ENCODE peak calls at places on chromosome 13, in eight cellular contexts. One of them, this sample, is unnamed. For H3K27me3 and H3K4me1, the result is how much of the 10 kb centered on the place peaks cover.

GRCh38 chr13:86731987-86732386 is 932.8 kb upstream of the SLITRK6 start:
- DNase-seq in A673: no peak
- DNase-seq in PC-3: no peak
- DNase-seq in esophagus squamous epithelium: no peak
- DNase-seq in gastrocnemius medialis: no peak
- DNase-seq in heart right ventricle: no peak
- DNase-seq in CD8-positive, alpha-beta T cell: no peak
- DNase-seq in GM23338: no peak
- DNase-seq in this sample: no peak

GRCh38 chr13:112077729-112078128 is 10.8 kb downstream of the SOX1 start:
- DNase-seq in heart right ventricle: no peak
- DNase-seq in A673: no peak
- DNase-seq in PC-3: no peak
- DNase-seq in GM23338: no peak
- DNase-seq in CD8-positive, alpha-beta T cell: no peak
- DNase-seq in esophagus squamous epithelium: no peak
- DNase-seq in gastrocnemius medialis: no peak
- DNase-seq in this sample: no peak

GRCh38 chr13:59494560-59494970 is 669.2 kb downstream of the DIAPH3 start:
- DNase-seq in heart right ventricle: no peak
- DNase-seq in A673: no peak
- DNase-seq in GM23338: no peak
- DNase-seq in esophagus squamous epithelium: no peak
- DNase-seq in PC-3: no peak
- DNase-seq in CD8-positive, alpha-beta T cell: no peak
- DNase-seq in gastrocnemius medialis: peak
- DNase-seq in this sample: peak

GRCh38 chr13:70568571-70568970 is 460.3 kb upstream of the KLHL1 start:
- DNase-seq in esophagus squamous epithelium: no peak
- DNase-seq in CD8-positive, alpha-beta T cell: no peak
- DNase-seq in heart right ventricle: no peak
- DNase-seq in PC-3: peak
- DNase-seq in gastrocnemius medialis: no peak
- DNase-seq in A673: peak
- DNase-seq in GM23338: peak
- DNase-seq in this sample: peak

GRCh38 chr13:42815686-42816085 is 34.3 kb downstream of the FAM216B start:
- DNase-seq in CD8-positive, alpha-beta T cell: no peak
- DNase-seq in GM23338: no peak
- DNase-seq in PC-3: no peak
- DNase-seq in heart right ventricle: no peak
- DNase-seq in A673: no peak
- DNase-seq in gastrocnemius medialis: no peak
- DNase-seq in esophagus squamous epithelium: no peak
- DNase-seq in this sample: peak

GRCh38 chr13:110454956-110455355 is 106.6 kb downstream of the RAB20 start:
- DNase-seq in CD8-positive, alpha-beta T cell: no peak
- DNase-seq in heart right ventricle: peak
- DNase-seq in esophagus squamous epithelium: no peak
- DNase-seq in PC-3: no peak
- DNase-seq in A673: no peak
- DNase-seq in gastrocnemius medialis: no peak
- DNase-seq in GM23338: no peak
- DNase-seq in this sample: no peak

GRCh38 chr13:91950803-91951202 is 552.4 kb downstream of the GPC5 start:
- DNase-seq in GM23338: no peak
- DNase-seq in esophagus squamous epithelium: no peak
- DNase-seq in gastrocnemius medialis: no peak
- DNase-seq in heart right ventricle: no peak
- DNase-seq in CD8-positive, alpha-beta T cell: no peak
- DNase-seq in PC-3: no peak
- DNase-seq in A673: no peak
- DNase-seq in this sample: no peak

GRCh38 chr13:101308247-101309013 is 107.9 kb downstream of the NALCN start:
- DNase-seq in esophagus squamous epithelium: no peak
- DNase-seq in heart right ventricle: no peak
- DNase-seq in PC-3: no peak
- DNase-seq in GM23338: no peak
- DNase-seq in A673: no peak
- DNase-seq in gastrocnemius medialis: no peak
- DNase-seq in CD8-positive, alpha-beta T cell: no peak
- DNase-seq in this sample: peak

GRCh38 chr13:50993908-50994307 is 84.3 kb downstream of the RNASEH2B start:
- DNase-seq in A673: peak
- DNase-seq in gastrocnemius medialis: no peak
- DNase-seq in esophagus squamous epithelium: no peak
- DNase-seq in PC-3: no peak
- DNase-seq in GM23338: no peak
- DNase-seq in heart right ventricle: no peak
- DNase-seq in CD8-positive, alpha-beta T cell: no peak
- DNase-seq in this sample: no peak

GRCh38 chr13:50990540-50991506 is 81.2 kb downstream of the RNASEH2B start:
- DNase-seq in gastrocnemius medialis: peak
- DNase-seq in PC-3: no peak
- DNase-seq in heart right ventricle: no peak
- DNase-seq in CD8-positive, alpha-beta T cell: no peak
- DNase-seq in esophagus squamous epithelium: no peak
- DNase-seq in GM23338: peak
- DNase-seq in A673: no peak
- DNase-seq in this sample: peak

GRCh38 chr13:50993371-50993770 is 83.8 kb downstream of the RNASEH2B start:
- DNase-seq in PC-3: no peak
- DNase-seq in gastrocnemius medialis: no peak
- DNase-seq in GM23338: no peak
- DNase-seq in heart right ventricle: no peak
- DNase-seq in CD8-positive, alpha-beta T cell: no peak
- DNase-seq in A673: no peak
- DNase-seq in esophagus squamous epithelium: no peak
- DNase-seq in this sample: no peak

GRCh38 chr13:50990050-50990449 is 80.5 kb downstream of the RNASEH2B start:
- DNase-seq in CD8-positive, alpha-beta T cell: no peak
- DNase-seq in GM23338: no peak
- DNase-seq in esophagus squamous epithelium: no peak
- DNase-seq in gastrocnemius medialis: no peak
- DNase-seq in heart right ventricle: no peak
- DNase-seq in A673: no peak
- DNase-seq in PC-3: no peak
- DNase-seq in this sample: no peak

DNA sequence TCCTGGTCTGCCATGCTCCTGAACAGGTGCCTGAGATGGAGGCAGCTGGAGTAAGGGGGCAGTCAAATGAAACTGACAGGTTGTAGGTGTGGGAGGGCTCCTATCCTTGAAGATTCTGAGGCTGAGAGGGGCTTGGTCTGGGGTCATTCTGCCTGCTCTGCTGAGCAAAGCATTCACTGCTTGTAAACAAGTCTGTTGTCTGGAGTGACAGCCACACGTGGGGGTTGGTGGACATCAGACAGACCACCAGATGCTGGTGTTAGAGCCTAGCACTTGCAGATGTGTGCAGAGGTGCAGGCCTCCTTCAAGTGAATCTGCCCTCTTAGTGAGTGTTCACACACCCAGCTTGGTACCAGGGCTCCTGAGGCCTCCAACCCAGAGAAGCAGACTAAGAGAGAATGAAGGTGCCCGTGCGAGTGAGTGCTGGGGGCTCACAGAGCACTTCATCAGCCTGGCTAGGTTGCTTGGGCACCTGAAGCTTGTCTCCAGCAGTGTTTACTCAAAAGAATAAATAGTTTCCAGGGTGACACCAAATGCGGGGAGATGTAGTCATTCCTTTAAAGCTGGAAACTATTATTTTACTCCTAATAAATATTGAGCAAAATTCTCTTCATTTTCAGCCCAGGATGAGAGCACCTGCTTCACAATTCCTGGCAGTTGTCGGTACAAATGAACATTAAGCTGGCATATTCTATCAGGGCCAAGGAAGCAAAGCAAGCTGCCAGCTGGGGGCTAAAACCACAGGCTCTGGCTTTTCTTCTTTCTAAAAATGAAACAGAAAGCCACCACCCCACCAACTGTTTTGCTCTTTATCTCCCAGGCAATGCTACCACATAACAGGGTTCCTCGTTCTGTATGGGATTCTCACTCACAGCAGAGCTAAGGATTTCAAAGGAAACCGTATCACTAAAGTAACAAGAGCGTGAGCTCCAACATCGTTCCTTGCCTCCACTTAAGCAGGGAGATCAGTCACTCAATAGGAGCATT is 82.3 kb downstream of the RNASEH2B start:
- DNase-seq in A673: no peak
- DNase-seq in GM23338: no peak
- DNase-seq in PC-3: no peak
- DNase-seq in CD8-positive, alpha-beta T cell: no peak
- DNase-seq in gastrocnemius medialis: no peak
- DNase-seq in esophagus squamous epithelium: no peak
- DNase-seq in heart right ventricle: no peak
- DNase-seq in this sample: no peak
- H3K27ac ChIP-seq in A673: no peak
- H3K27ac ChIP-seq in GM23338: no peak
- H3K27ac ChIP-seq in PC-3: no peak
- H3K27ac ChIP-seq in CD8-positive, alpha-beta T cell: no peak
- H3K27ac ChIP-seq in gastrocnemius medialis: no peak
- H3K27ac ChIP-seq in esophagus squamous epithelium: no peak
- H3K27ac ChIP-seq in heart right ventricle: no peak
- H3K27ac ChIP-seq in this sample: no peak

GRCh38 chr13:66219493-66219892 is 1010.6 kb downstream of the PCDH9 start:
- DNase-seq in GM23338: no peak
- DNase-seq in heart right ventricle: no peak
- DNase-seq in CD8-positive, alpha-beta T cell: no peak
- DNase-seq in gastrocnemius medialis: no peak
- DNase-seq in A673: no peak
- DNase-seq in esophagus squamous epithelium: no peak
- DNase-seq in PC-3: no peak
- DNase-seq in this sample: no peak

GRCh38 chr13:66212511-66212910 is 1017.6 kb downstream of the PCDH9 start:
- DNase-seq in PC-3: no peak
- DNase-seq in A673: no peak
- DNase-seq in gastrocnemius medialis: no peak
- DNase-seq in CD8-positive, alpha-beta T cell: no peak
- DNase-seq in esophagus squamous epithelium: no peak
- DNase-seq in GM23338: no peak
- DNase-seq in heart right ventricle: no peak
- DNase-seq in this sample: no peak

GRCh38 chr13:66218583-66218982 is 1011.6 kb downstream of the PCDH9 start:
- DNase-seq in gastrocnemius medialis: no peak
- DNase-seq in CD8-positive, alpha-beta T cell: no peak
- DNase-seq in esophagus squamous epithelium: no peak
- DNase-seq in A673: no peak
- DNase-seq in heart right ventricle: no peak
- DNase-seq in GM23338: no peak
- DNase-seq in PC-3: no peak
- DNase-seq in this sample: no peak

GRCh38 chr13:66214467-66214866 is 1015.7 kb downstream of the PCDH9 start:
- DNase-seq in gastrocnemius medialis: no peak
- DNase-seq in PC-3: no peak
- DNase-seq in heart right ventricle: no peak
- DNase-seq in GM23338: no peak
- DNase-seq in A673: no peak
- DNase-seq in CD8-positive, alpha-beta T cell: no peak
- DNase-seq in esophagus squamous epithelium: no peak
- DNase-seq in this sample: no peak

DNA sequence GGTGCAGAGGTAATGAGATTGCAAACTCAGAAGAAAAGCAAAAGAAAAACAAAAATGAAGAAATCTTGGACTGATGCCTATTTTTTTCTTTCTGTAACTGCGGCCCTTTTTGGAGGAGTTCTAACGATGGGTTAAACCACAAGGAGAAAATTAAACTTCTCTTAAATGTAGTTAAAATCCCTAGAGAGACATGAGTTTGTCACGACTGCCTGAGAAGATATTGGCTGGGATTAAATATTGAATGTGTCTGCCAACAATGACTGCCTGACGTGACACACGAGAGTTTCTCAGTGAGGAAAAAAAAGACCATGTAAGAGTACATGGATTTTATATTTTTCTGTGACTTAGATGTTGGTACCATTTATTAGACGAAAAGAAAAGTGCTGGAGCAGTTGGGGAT is 1013.4 kb downstream of the PCDH9 start:
- DNase-seq in GM23338: no peak
- DNase-seq in A673: no peak
- DNase-seq in esophagus squamous epithelium: no peak
- DNase-seq in PC-3: no peak
- DNase-seq in CD8-positive, alpha-beta T cell: no peak
- DNase-seq in heart right ventricle: no peak
- DNase-seq in gastrocnemius medialis: no peak
- DNase-seq in this sample: no peak
- H3K27me3 ChIP-seq in GM23338: under half
- H3K27me3 ChIP-seq in A673: under half
- H3K27me3 ChIP-seq in esophagus squamous epithelium: under half
- H3K27me3 ChIP-seq in PC-3: under half
- H3K27me3 ChIP-seq in CD8-positive, alpha-beta T cell: under half
- H3K27me3 ChIP-seq in heart right ventricle: under half
- H3K27me3 ChIP-seq in gastrocnemius medialis: under half
- H3K27me3 ChIP-seq in this sample: under half

GRCh38 chr13:30864352-30865130 is 41.5 kb upstream of the MEDAG start:
- DNase-seq in A673: no peak
- DNase-seq in PC-3: no peak
- DNase-seq in heart right ventricle: no peak
- DNase-seq in esophagus squamous epithelium: no peak
- DNase-seq in CD8-positive, alpha-beta T cell: no peak
- DNase-seq in GM23338: peak
- DNase-seq in gastrocnemius medialis: no peak
- DNase-seq in this sample: peak

GRCh38 chr13:30869491-30869890 is 36.6 kb upstream of the MEDAG start:
- DNase-seq in gastrocnemius medialis: peak
- DNase-seq in heart right ventricle: peak
- DNase-seq in CD8-positive, alpha-beta T cell: no peak
- DNase-seq in esophagus squamous epithelium: no peak
- DNase-seq in PC-3: no peak
- DNase-seq in GM23338: no peak
- DNase-seq in A673: no peak
- DNase-seq in this sample: peak

GRCh38 chr13:30865131-30866009 is 40.7 kb upstream of the MEDAG start:
- DNase-seq in CD8-positive, alpha-beta T cell: peak
- DNase-seq in esophagus squamous epithelium: peak
- DNase-seq in heart right ventricle: peak
- DNase-seq in A673: peak
- DNase-seq in PC-3: peak
- DNase-seq in gastrocnemius medialis: peak
- DNase-seq in GM23338: peak
- DNase-seq in this sample: peak

GRCh38 chr13:30868806-30869470 is 37.1 kb upstream of the MEDAG start:
- DNase-seq in gastrocnemius medialis: no peak
- DNase-seq in esophagus squamous epithelium: no peak
- DNase-seq in CD8-positive, alpha-beta T cell: no peak
- DNase-seq in heart right ventricle: no peak
- DNase-seq in GM23338: no peak
- DNase-seq in PC-3: no peak
- DNase-seq in A673: no peak
- DNase-seq in this sample: peak

GRCh38 chr13:30866692-30867669 is 39.1 kb upstream of the MEDAG start:
- DNase-seq in PC-3: no peak
- DNase-seq in A673: no peak
- DNase-seq in GM23338: no peak
- DNase-seq in gastrocnemius medialis: no peak
- DNase-seq in CD8-positive, alpha-beta T cell: no peak
- DNase-seq in esophagus squamous epithelium: no peak
- DNase-seq in heart right ventricle: no peak
- DNase-seq in this sample: no peak
- H3K4me1 ChIP-seq in PC-3: under half
- H3K4me1 ChIP-seq in A673: under half
- H3K4me1 ChIP-seq in GM23338: under half
- H3K4me1 ChIP-seq in gastrocnemius medialis: under half
- H3K4me1 ChIP-seq in CD8-positive, alpha-beta T cell: under half
- H3K4me1 ChIP-seq in esophagus squamous epithelium: under half
- H3K4me1 ChIP-seq in heart right ventricle: under half
- H3K4me1 ChIP-seq in this sample: half or more

DNA sequence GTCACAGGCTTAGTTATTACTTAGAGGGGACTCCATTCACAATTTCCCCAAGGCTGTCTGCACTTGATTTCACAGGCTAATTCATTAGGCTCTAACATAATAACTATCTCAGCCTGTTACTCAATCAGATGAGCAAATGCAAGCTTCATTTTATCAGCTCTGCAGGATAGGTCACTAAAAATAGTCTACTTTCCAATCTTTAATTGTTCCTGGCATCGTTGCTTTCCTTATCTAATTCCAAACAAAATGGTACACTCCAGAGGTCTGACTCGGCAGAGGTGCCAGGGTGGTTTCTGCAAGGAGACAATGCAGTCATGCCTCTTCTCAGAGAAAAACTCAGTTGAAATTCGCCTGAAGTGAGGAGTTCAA is 69.8 kb upstream of the SLC15A1 start:
- DNase-seq in PC-3: no peak
- DNase-seq in heart right ventricle: no peak
- DNase-seq in GM23338: no peak
- DNase-seq in gastrocnemius medialis: no peak
- DNase-seq in CD8-positive, alpha-beta T cell: no peak
- DNase-seq in A673: no peak
- DNase-seq in esophagus squamous epithelium: no peak
- DNase-seq in this sample: peak
- H3K27ac ChIP-seq in PC-3: no peak
- H3K27ac ChIP-seq in heart right ventricle: peak
- H3K27ac ChIP-seq in GM23338: no peak
- H3K27ac ChIP-seq in gastrocnemius medialis: peak
- H3K27ac ChIP-seq in CD8-positive, alpha-beta T cell: no peak
- H3K27ac ChIP-seq in A673: peak
- H3K27ac ChIP-seq in esophagus squamous epithelium: peak
- H3K27ac ChIP-seq in this sample: no peak